ENCODE peak calls at places on chromosomes 2 and 18, in four cellular contexts. One of them, this sample, is unnamed.

GRCh38 chr2:201363857-201364560 is 6.9 kb upstream of the FLACC1 start:
- DNase-seq in K562: peak
- DNase-seq in WTC11: no peak
- DNase-seq in HepG2: peak
- DNase-seq in this sample: peak

GRCh38 chr18:6052449-6052913 is 157.2 kb upstream of the TMEM200C start:
- DNase-seq in K562: no peak
- DNase-seq in WTC11: no peak
- DNase-seq in HepG2: peak
- DNase-seq in this sample: no peak

GRCh38 chr2:227615906-227616305 is 1.3 kb upstream of the SCYGR3 start:
- DNase-seq in K562: no peak
- DNase-seq in WTC11: no peak
- DNase-seq in HepG2: no peak
- DNase-seq in this sample: no peak

GRCh38 chr2:164705412-164706167 is 84.3 kb upstream of the GRB14 start:
- DNase-seq in K562: no peak
- DNase-seq in WTC11: no peak
- DNase-seq in HepG2: no peak
- DNase-seq in this sample: no peak

GRCh38 chr2:168312036-168312822 is 64.8 kb upstream of the STK39 start:
- DNase-seq in K562: no peak
- DNase-seq in WTC11: no peak
- DNase-seq in HepG2: no peak
- DNase-seq in this sample: no peak

GRCh38 chr2:239694487-239694886 is 293.7 kb upstream of the HDAC4 start:
- DNase-seq in K562: no peak
- DNase-seq in WTC11: no peak
- DNase-seq in HepG2: no peak
- DNase-seq in this sample: no peak

GRCh38 chr2:12718662-12719399 is 2.1 kb downstream of the TRIB2 start:
- DNase-seq in K562: peak
- DNase-seq in WTC11: no peak
- DNase-seq in HepG2: no peak
- DNase-seq in this sample: peak

GRCh38 chr2:178241852-178242551 is 47.7 kb downstream of the OSBPL6 start:
- DNase-seq in K562: no peak
- DNase-seq in WTC11: no peak
- DNase-seq in HepG2: no peak
- DNase-seq in this sample: peak

GRCh38 chr2:48624696-48625095 is 7.0 kb downstream of the GTF2A1L start:
- DNase-seq in K562: no peak
- DNase-seq in WTC11: no peak
- DNase-seq in HepG2: no peak
- DNase-seq in this sample: no peak

GRCh38 chr2:12953596-12953995 is 236.9 kb downstream of the TRIB2 start:
- DNase-seq in K562: no peak
- DNase-seq in WTC11: no peak
- DNase-seq in HepG2: no peak
- DNase-seq in this sample: no peak

GRCh38 chr2:71618327-71619113 is 165.2 kb downstream of the DYSF start:
- DNase-seq in K562: no peak
- DNase-seq in WTC11: no peak
- DNase-seq in HepG2: no peak
- DNase-seq in this sample: peak

GRCh38 chr18:36095936-36096519 is 28.7 kb upstream of the RPRD1A start:
- DNase-seq in K562: peak
- DNase-seq in WTC11: no peak
- DNase-seq in HepG2: peak
- DNase-seq in this sample: peak
- TF ChIP-seq FOXJ3 in K562: no peak
- TF ChIP-seq FOXJ3 in WTC11: no peak
- TF ChIP-seq FOXJ3 in HepG2: no peak
- TF ChIP-seq FOXJ3 in this sample: no peak

DNA sequence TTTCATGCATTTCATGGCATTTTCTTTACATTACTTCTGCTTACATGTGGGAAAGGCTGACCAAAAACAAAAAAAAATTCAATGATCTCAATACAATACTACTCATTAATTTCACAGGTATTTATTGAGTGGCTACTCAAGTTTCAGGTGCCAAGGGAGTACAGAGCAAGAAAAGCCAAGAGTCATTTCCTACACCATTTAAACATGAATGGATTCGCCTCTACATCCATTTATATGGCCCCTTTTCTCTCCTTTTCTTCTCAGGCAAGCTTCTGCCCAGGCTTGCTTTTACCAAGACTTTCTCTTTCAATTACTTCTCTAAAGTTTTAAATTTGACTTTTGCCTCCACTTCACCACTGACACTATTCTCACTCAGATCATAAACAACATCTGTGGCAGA is 1603.1 kb upstream of the CELF4 start:
- DNase-seq in K562: no peak
- DNase-seq in WTC11: no peak
- DNase-seq in HepG2: no peak
- DNase-seq in this sample: no peak
- TF ChIP-seq FOXJ3 in K562: no peak
- TF ChIP-seq FOXJ3 in WTC11: no peak
- TF ChIP-seq FOXJ3 in HepG2: no peak
- TF ChIP-seq FOXJ3 in this sample: no peak

GRCh38 chr18:55001625-55002024 is 42.4 kb upstream of the CCDC68 start:
- DNase-seq in K562: no peak
- DNase-seq in WTC11: no peak
- DNase-seq in HepG2: no peak
- DNase-seq in this sample: no peak
- TF ChIP-seq FOXJ3 in K562: no peak
- TF ChIP-seq FOXJ3 in WTC11: no peak
- TF ChIP-seq FOXJ3 in HepG2: no peak
- TF ChIP-seq FOXJ3 in this sample: no peak

DNA sequence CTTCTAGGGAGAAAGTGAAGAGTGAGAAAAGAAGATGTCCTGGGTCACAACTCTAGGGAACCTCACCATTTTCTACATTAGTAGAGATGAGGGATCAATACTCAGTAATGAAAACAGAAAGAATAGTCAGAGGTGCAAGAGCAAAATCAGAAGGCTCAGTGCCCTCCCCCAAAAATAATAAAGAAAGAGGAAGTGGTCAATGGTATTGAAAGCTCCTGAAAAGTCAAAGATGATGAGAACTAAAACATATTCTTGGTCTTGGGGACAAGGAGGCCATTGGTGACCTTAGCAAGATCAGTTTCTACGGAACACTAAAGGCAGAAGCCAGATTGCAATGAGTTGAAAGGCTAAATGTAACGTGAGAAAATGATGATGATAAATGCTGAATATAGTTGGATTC is 24.5 kb upstream of the MYO1B start:
- DNase-seq in K562: no peak
- DNase-seq in WTC11: no peak
- DNase-seq in HepG2: no peak
- DNase-seq in this sample: no peak
- TF ChIP-seq FOXJ3 in K562: no peak
- TF ChIP-seq FOXJ3 in WTC11: no peak
- TF ChIP-seq FOXJ3 in HepG2: no peak
- TF ChIP-seq FOXJ3 in this sample: no peak

This sample was measured in SK-N-SH.